ENCODE peak calls at places on chromosomes 4 and X, in eight cellular contexts. T is heart left ventricle, U is astrocyte of the cerebellum, N is GM12865, B is fibroblast of pulmonary artery, V is bronchial epithelial cell, O is Caco-2, Y is GM23338. K is an unnamed sample.

GRCh38 chr4:4792516-4792915 is 66.9 kb upstream of the MSX1 start:
- DNase-seq in T (no peak), U (no peak), N (no peak), B (peak), V (no peak), O (no peak), Y (no peak), K (no peak)

GRCh38 chrX:85243761-85244410 is at the start of the genes SATL1 and ZNF711:
- DNase-seq in T (peak), U (peak), N (peak), B (peak), V (no peak), O (peak), Y (peak), K (no peak)

GRCh38 chr4:152369203-152369902 is 166.5 kb downstream of the FBXW7 start:
- DNase-seq in T (no peak), U (no peak), N (no peak), B (no peak), V (no peak), O (no peak), Y (no peak), K (no peak)

GRCh38 chrX:114999906-115000305 is 17.5 kb downstream of the IL13RA2 start:
- DNase-seq in T (no peak), U (no peak), N (no peak), B (no peak), V (peak), O (no peak), Y (peak), K (no peak)

GRCh38 chr4:105306158-105306781 is 159.6 kb downstream of the TET2 start:
- DNase-seq in T (no peak), U (no peak), N (peak), B (peak), V (peak), O (no peak), Y (no peak), K (no peak)

GRCh38 chr4:60794372-60794771 is 405.8 kb upstream of the ADGRL3 start:
- DNase-seq in T (no peak), U (no peak), N (no peak), B (no peak), V (no peak), O (no peak), Y (no peak), K (no peak)

GRCh38 chrX:154373340-154374306 is 811 bp downstream of the FLNA start:
- DNase-seq in T (peak), U (peak), N (peak), B (peak), V (peak), O (peak), Y (peak), K (no peak)

GRCh38 chr4:110088670-110089069 is 109.7 kb downstream of the ELOVL6 start:
- DNase-seq in T (no peak), U (no peak), N (peak), B (peak), V (no peak), O (no peak), Y (peak), K (no peak)

GRCh38 chr4:17494258-17494657 is 17.6 kb downstream of the QDPR start:
- DNase-seq in T (no peak), U (peak), N (no peak), B (peak), V (peak), O (no peak), Y (no peak), K (peak)

GRCh38 chrX:10769165-10769564 is 148.8 kb upstream of the MID1 start:
- DNase-seq in T (no peak), U (no peak), N (peak), B (peak), V (peak), O (no peak), Y (peak), K (no peak)

GRCh38 chr4:181944527-181944926 is 298.7 kb upstream of the TENM3 start:
- DNase-seq in T (no peak), U (no peak), N (no peak), B (no peak), V (no peak), O (no peak), Y (no peak), K (no peak)

GRCh38 chr4:104592894-104593470 is 98.3 kb upstream of the CXXC4 start:
- DNase-seq in T (no peak), U (no peak), N (no peak), B (peak), V (no peak), O (no peak), Y (peak), K (no peak)

GRCh38 chr4:73447701-73448100 is 11.7 kb downstream of the AFP start:
- DNase-seq in T (no peak), U (peak), N (no peak), B (no peak), V (peak), O (no peak), Y (no peak), K (no peak)

GRCh38 chr4:168514249-168514852 is 17.5 kb downstream of the PALLD start:
- DNase-seq in T (no peak), U (peak), N (peak), B (peak), V (peak), O (no peak), Y (peak), K (no peak)

DNA sequence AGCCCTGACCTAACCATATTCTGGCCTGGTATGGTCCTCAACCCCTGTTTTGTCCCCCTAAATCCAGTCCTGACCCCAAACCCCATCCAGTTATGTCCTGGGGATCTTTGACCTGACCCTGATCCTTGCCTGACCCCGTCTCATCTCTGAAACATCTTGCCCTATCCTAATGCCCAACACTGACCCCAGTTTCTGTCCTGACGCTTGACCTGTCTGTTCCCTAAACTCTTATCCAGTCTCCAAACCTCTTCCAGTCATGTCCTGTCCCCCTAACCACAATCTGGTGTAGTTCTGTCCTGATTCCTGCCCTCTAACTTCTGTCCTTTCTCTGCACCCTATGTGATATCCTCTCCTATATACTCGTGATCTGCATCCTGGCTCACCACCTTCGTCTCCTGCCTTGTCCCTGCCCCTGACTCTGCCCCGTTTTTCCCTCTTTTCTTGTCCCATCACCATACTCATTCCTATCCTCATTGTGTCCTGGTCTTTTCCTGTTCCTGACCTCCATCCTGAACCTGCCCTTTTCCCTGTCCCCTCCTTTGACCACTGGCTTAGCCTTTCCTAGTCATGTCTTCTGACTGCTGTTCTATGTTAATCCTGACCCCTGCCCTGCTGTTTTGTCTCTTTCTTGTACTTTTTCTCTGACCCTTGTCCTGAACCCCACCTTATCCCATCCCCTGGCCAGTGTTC is 4.6 kb upstream of the CCDC120 start:
- DNase-seq in T (no peak), U (no peak), N (no peak), B (no peak), V (no peak), O (no peak), Y (no peak), K (no peak)
- H3K4me3 ChIP-seq in T (peak), U (peak), N (peak), B (peak), V (peak), O (peak), Y (peak), K (peak)

GRCh38 chr4:26404597-26405323 is 83.9 kb downstream of the RBPJ start:
- DNase-seq in T (no peak), U (no peak), N (no peak), B (no peak), V (no peak), O (no peak), Y (no peak), K (no peak)
- TF ChIP-seq CTCF in T (no peak), U (no peak), N (no peak), B (no peak), V (no peak), O (peak), Y (peak), K (no peak)

DNA sequence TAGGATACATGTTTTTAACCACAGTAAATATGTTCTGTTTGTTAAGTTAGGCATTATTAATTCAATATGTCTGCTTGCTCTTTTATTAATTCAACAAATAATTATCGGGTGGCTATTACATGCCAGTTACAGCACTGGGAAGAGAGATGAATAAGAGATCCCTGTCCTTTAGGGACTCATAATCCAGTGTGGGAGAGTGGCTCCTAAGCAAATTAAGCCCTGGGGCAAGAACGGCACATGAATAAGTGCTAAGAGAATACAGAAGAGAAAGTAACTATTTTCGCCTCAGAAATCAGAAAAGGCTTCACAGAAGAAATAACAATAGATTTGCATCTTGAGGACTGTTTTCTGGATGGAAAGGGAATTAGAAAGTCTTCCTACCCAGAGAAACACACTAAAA is 236.7 kb downstream of the NR3C2 start:
- DNase-seq in T (no peak), U (no peak), N (no peak), B (no peak), V (no peak), O (no peak), Y (no peak), K (no peak)
- H3K4me3 ChIP-seq in T (no peak), U (no peak), N (no peak), B (no peak), V (no peak), O (no peak), Y (no peak), K (no peak)

GRCh38 chrX:152865232-152865920 is 32.5 kb upstream of the ZNF185 start:
- DNase-seq in T (no peak), U (no peak), N (no peak), B (no peak), V (no peak), O (no peak), Y (no peak), K (no peak)

GRCh38 chrX:152872522-152872921 is 25.3 kb upstream of the ZNF185 start:
- DNase-seq in T (no peak), U (no peak), N (no peak), B (no peak), V (no peak), O (no peak), Y (no peak), K (no peak)

GRCh38 chrX:152873361-152873760 is 24.5 kb upstream of the ZNF185 start:
- DNase-seq in T (no peak), U (no peak), N (no peak), B (no peak), V (no peak), O (no peak), Y (no peak), K (no peak)

GRCh38 chrX:152871260-152871659 is 26.6 kb upstream of the ZNF185 start:
- DNase-seq in T (no peak), U (no peak), N (no peak), B (no peak), V (no peak), O (no peak), Y (no peak), K (no peak)

GRCh38 chrX:152869972-152870371 is 27.9 kb upstream of the ZNF185 start:
- DNase-seq in T (no peak), U (no peak), N (no peak), B (no peak), V (no peak), O (no peak), Y (peak), K (no peak)
- TF ChIP-seq CTCF in T (no peak), U (no peak), N (no peak), B (no peak), V (no peak), O (no peak), Y (no peak), K (peak)